ENCODE peak calls at places on chromosomes 1 and 21, in ten cellular contexts. P is MM.1S, W is PC-9, F is hepatocyte, U is HCT116, S is PC-3, Y is GM23338, H is SK-N-SH, V is GM23248, T is Karpas-422. D is an unnamed sample. For H3K9me2, the result is how much of the 10 kb centered on the place peaks cover.

GRCh38 chr1:235599536-235599935 is 50.0 kb downstream of the GNG4 start:
- DNase-seq in P (no peak), W (no peak), F (no peak), U (no peak), S (no peak), Y (peak), H (no peak), V (no peak), T (no peak), D (no peak)

GRCh38 chr1:29575277-29575676 is 339.0 kb downstream of the PTPRU start:
- DNase-seq in P (no peak), W (no peak), F (no peak), U (no peak), S (peak), Y (no peak), H (no peak), V (no peak), T (no peak), D (no peak)

GRCh38 chr1:31955917-31956736 is 18.0 kb upstream of the PTP4A2 start:
- DNase-seq in P (peak), W (peak), F (peak), U (peak), S (peak), Y (peak), H (no peak), V (peak), T (no peak), D (no peak)

GRCh38 chr1:40393173-40393572 is 19.6 kb downstream of the SMAP2 start:
- DNase-seq in P (no peak), W (no peak), F (no peak), U (no peak), S (no peak), Y (no peak), H (no peak), V (no peak), T (no peak), D (no peak)

GRCh38 chr1:112971006-112971405 is 15.0 kb upstream of the SLC16A1 start:
- DNase-seq in P (no peak), W (no peak), F (no peak), U (no peak), S (no peak), Y (no peak), H (no peak), V (peak), T (no peak), D (no peak)

GRCh38 chr1:32816676-32817158 is 441 bp downstream of the YARS1 start:
- DNase-seq in P (no peak), W (no peak), F (peak), U (no peak), S (peak), Y (peak), H (peak), V (peak), T (no peak), D (no peak)

GRCh38 chr1:220528049-220528678 is at the start of gene MARK1:
- DNase-seq in P (peak), W (peak), F (peak), U (no peak), S (peak), Y (peak), H (peak), V (peak), T (peak), D (no peak)

GRCh38 chr1:57281324-57281723 is 142.5 kb downstream of the DAB1 start:
- DNase-seq in P (no peak), W (no peak), F (peak), U (no peak), S (no peak), Y (no peak), H (peak), V (no peak), T (no peak), D (no peak)

GRCh38 chr1:209733409-209734192 is 22.3 kb upstream of the TRAF3IP3 start:
- DNase-seq in P (no peak), W (no peak), F (no peak), U (no peak), S (no peak), Y (no peak), H (no peak), V (peak), T (peak), D (no peak)

GRCh38 chr1:33182452-33182851 is 609 bp upstream of the TRIM62 start:
- DNase-seq in P (no peak), W (no peak), F (peak), U (no peak), S (no peak), Y (peak), H (peak), V (peak), T (no peak), D (no peak)

GRCh38 chr1:174940776-174941175 is 59.0 kb upstream of the CACYBP start:
- DNase-seq in P (no peak), W (no peak), F (no peak), U (no peak), S (no peak), Y (no peak), H (no peak), V (no peak), T (no peak), D (no peak)

DNA sequence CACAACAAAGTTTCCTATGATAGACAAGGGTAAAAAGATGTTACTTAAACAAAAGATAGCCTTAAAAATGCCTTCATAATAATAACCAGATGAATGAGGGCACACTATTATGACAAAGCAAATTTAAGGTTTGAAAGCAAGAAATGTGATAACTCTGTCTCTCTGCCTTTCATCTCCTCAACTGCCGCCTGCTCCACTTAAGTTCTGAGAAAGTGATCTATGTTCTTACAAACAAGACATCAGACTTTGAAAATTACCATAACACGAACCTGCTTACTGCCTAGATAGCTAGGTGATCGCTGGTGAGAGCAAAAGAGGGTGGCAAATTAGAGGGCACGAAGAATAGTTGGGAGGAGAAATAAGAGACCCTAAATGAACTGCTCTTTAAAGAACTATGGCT is 13.2 kb downstream of the C21orf91 start:
- DNase-seq in P (no peak), W (no peak), F (no peak), U (no peak), S (no peak), Y (no peak), H (no peak), V (no peak), T (no peak), D (no peak)
- H3K4me3 ChIP-seq in P (no peak), W (no peak), F (no peak), U (no peak), S (no peak), Y (no peak), H (no peak), V (no peak), T (no peak), D (no peak)

GRCh38 chr1:245842106-245842505 is 665.0 kb downstream of the SMYD3 start:
- DNase-seq in P (no peak), W (no peak), F (no peak), U (no peak), S (no peak), Y (no peak), H (no peak), V (no peak), T (no peak), D (no peak)
- H3K9me2 ChIP-seq in P (under half), W (under half), F (under half), U (under half), S (under half), Y (under half), H (under half), V (under half), T (under half), D (under half)

GRCh38 chr21:36747114-36747814 is 48.3 kb downstream of the SIM2 start:
- DNase-seq in P (no peak), W (no peak), F (no peak), U (no peak), S (no peak), Y (peak), H (no peak), V (peak), T (no peak), D (no peak)
- H3K4me3 ChIP-seq in P (no peak), W (no peak), F (peak), U (no peak), S (no peak), Y (peak), H (peak), V (peak), T (no peak), D (no peak)

DNA sequence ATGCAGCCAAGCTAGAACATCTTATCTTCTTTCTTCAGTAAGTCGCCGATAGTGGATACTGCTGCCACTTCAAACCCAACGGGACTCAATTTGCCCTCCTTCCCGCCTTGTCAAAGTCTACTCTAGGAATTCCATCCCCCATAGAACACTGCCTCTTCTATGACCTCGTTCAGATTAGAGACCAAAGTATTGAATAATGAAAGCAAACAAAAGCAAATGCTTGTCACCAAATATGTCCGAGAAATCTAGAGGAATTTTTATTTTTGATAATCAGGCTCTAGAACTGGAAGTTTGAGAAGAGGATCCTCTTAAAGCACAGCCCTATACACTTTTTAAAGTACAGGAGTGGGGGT is 868 bp upstream of the RRAGC start:
- DNase-seq in P (no peak), W (no peak), F (no peak), U (no peak), S (no peak), Y (no peak), H (no peak), V (peak), T (peak), D (no peak)
- H3K9me2 ChIP-seq in P (under half), W (under half), F (under half), U (under half), S (under half), Y (under half), H (under half), V (under half), T (under half), D (under half)

GRCh38 chr1:54403377-54403776 is 2.8 kb downstream of the SSBP3 start:
- DNase-seq in P (no peak), W (no peak), F (no peak), U (no peak), S (no peak), Y (peak), H (no peak), V (no peak), T (no peak), D (no peak)
- H3K4me3 ChIP-seq in P (no peak), W (no peak), F (peak), U (no peak), S (peak), Y (peak), H (peak), V (peak), T (no peak), D (peak)

GRCh38 chr1:167460836-167461235 is 57.5 kb downstream of the CD247 start:
- DNase-seq in P (no peak), W (no peak), F (no peak), U (no peak), S (no peak), Y (no peak), H (no peak), V (no peak), T (no peak), D (no peak)
- H3K9me2 ChIP-seq in P (under half), W (under half), F (under half), U (under half), S (under half), Y (under half), H (under half), V (under half), T (under half), D (under half)

DNA sequence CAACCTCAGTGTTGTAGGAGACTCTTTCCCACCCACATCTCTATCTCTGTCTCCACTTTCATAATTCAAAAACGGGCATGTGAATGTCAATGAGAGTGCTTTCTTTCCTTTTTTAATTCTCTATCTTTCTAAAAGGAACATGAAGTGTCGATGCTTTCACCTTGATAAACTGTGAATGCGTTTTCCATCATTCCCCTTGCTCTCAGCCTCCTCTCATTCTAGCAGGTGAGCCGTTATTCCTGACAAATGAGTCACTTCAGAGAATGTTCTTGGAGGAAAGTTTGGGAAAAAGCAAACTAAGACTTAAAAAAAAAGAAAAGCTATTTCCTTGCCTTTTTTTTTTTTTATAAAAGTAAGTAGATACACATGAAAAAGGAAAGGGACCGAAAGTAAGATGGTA is 226.0 kb upstream of the C1orf87 start:
- DNase-seq in P (no peak), W (no peak), F (no peak), U (no peak), S (no peak), Y (no peak), H (no peak), V (no peak), T (no peak), D (no peak)
- H3K4me3 ChIP-seq in P (no peak), W (no peak), F (no peak), U (no peak), S (no peak), Y (no peak), H (no peak), V (no peak), T (no peak), D (no peak)

DNA sequence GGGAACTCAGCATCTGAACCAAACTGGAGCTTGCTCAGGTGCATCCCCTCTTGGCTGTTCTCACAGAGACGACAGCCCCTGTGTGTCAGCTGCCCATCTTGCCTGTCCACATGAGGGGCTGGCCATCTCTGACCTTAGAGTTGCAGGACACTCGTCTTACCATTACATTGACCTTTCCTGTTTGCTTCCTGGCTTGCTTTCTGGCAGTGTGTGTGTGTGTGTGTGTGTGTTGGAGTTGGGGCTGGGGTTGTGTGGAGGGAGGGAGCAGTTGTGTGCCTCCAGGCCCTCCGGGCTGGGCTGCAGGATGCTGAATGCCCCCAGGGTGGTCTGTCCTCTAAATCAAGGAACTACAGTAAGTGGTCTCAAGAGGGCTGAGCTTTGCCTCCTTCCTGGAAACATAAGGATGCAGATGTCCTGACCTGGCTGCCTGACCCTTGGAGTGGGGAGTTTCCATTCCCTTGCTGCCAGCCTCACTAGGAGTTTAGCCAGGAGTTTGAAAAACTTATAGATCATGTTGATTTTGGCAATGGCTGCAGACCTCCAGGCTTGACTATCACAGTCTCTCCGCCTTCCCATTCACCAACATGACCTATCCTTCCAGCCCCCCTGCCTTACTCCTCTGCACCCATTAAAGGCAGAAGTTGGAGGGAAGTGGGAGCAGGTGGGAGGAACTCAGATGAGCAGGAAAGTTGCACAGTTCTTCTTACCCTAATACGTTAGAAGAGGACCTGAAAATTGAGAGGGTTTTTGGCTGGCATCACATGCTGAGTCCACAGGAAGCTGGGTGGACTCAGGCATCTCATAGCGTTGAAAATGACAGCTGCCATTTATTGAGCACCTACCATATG is 19.0 kb downstream of the RASSF5 start:
- DNase-seq in P (peak), W (no peak), F (no peak), U (no peak), S (no peak), Y (no peak), H (no peak), V (no peak), T (peak), D (peak)
- H3K9me2 ChIP-seq in P (under half), W (under half), F (under half), U (under half), S (under half), Y (under half), H (under half), V (under half), T (under half), D (under half)

D was measured in OCI-LY7.